ENCODE peak calls at places on chromosome 1, in four cellular contexts. I is GM12878, N is K562, Z is GM12891. H is an unnamed sample.

GRCh38 chr1:169974067-169974466 is 80.4 kb upstream of the SCYL3 start:
- DNase-seq in I (no peak), Z (no peak), N (no peak), H (no peak)

GRCh38 chr1:190511554-190511953 is 33.9 kb upstream of the BRINP3 start:
- DNase-seq in I (no peak), N (no peak), Z (no peak), H (no peak)

GRCh38 chr1:26321315-26322041 is 3.7 kb downstream of the CD52 start:
- DNase-seq in I (peak; percentile 57), N (peak; percentile 91), Z (peak; percentile 86), H (peak; percentile 70)

GRCh38 chr1:89540406-89540970 is 15.9 kb downstream of the LRRC8B start:
- DNase-seq in I (no peak), Z (no peak), N (no peak), H (no peak)

GRCh38 chr1:171286032-171286705 is 27.8 kb upstream of the FMO4 start:
- DNase-seq in Z (no peak), I (no peak), N (no peak), H (no peak)

GRCh38 chr1:12617901-12618660 is at the start of gene DHRS3:
- DNase-seq in Z (peak; percentile 46), I (no peak), N (peak; percentile 90), H (no peak)

GRCh38 chr1:3902111-3902511 is 2.0 kb upstream of the C1orf174 start:
- DNase-seq in N (no peak), Z (no peak), I (no peak), H (no peak)

GRCh38 chr1:65317866-65318653 is 8.7 kb downstream of the DNAJC6 start:
- DNase-seq in I (no peak), N (peak; percentile 92), Z (no peak), H (no peak)

GRCh38 chr1:54312874-54313316 is 93.3 kb downstream of the SSBP3 start:
- DNase-seq in Z (no peak), N (no peak), I (no peak), H (no peak)

GRCh38 chr1:228270032-228270431 is 62.2 kb downstream of the OBSCN start:
- DNase-seq in I (no peak), N (no peak), Z (no peak), H (no peak)

GRCh38 chr1:93844262-93845045 is 34.6 kb downstream of the DNTTIP2 start:
- DNase-seq in Z (peak; percentile 31), N (peak; percentile 67), I (peak; percentile 34), H (peak; percentile 69)

GRCh38 chr1:223531742-223532341 is 133.7 kb downstream of the CAPN8 start:
- DNase-seq in Z (peak; percentile 18), N (peak; percentile 60), I (no peak), H (no peak)

GRCh38 chr1:24190970-24191570 is 4.0 kb upstream of the IFNLR1 start:
- DNase-seq in I (peak; percentile 80), N (no peak), Z (no peak), H (peak; percentile 51)

GRCh38 chr1:83901547-83902155 is 97.3 kb downstream of the TTLL7 start:
- DNase-seq in I (no peak), N (no peak), Z (no peak), H (no peak)

GRCh38 chr1:208190784-208191183 is 53.4 kb downstream of the PLXNA2 start:
- DNase-seq in N (no peak), Z (no peak), I (no peak), H (no peak)

GRCh38 chr1:40703316-40703715 is 11.8 kb downstream of the NFYC start:
- DNase-seq in Z (no peak), I (no peak), N (no peak), H (no peak)

GRCh38 chr1:113247355-113247754 is 143.0 kb upstream of the MAGI3 start:
- DNase-seq in Z (no peak), I (no peak), N (no peak), H (no peak)

GRCh38 chr1:100989306-100990077 is 36.1 kb downstream of the DPH5 start:
- DNase-seq in N (no peak), I (no peak), Z (no peak), H (no peak)

GRCh38 chr1:53321776-53322602 is 5.9 kb downstream of the LRP8 start:
- DNase-seq in Z (no peak), I (no peak), N (no peak), H (no peak)

GRCh38 chr1:32580348-32581017 is 41.3 kb downstream of the ZBTB8A start:
- DNase-seq in I (no peak), N (no peak), Z (no peak), H (no peak)

GRCh38 chr1:186207401-186208085 is 167.5 kb downstream of the TPR start:
- DNase-seq in I (no peak), Z (no peak), N (no peak), H (no peak)

GRCh38 chr1:91015358-91015780 is 6.5 kb downstream of the ZNF644 start:
- DNase-seq in Z (no peak), N (no peak), I (no peak), H (no peak)

GRCh38 chr1:168939131-168939946 is 167.2 kb upstream of the ATP1B1 start:
- DNase-seq in Z (no peak), I (no peak), N (no peak), H (no peak)

GRCh38 chr1:29256979-29257804 is 20.9 kb downstream of the PTPRU start:
- DNase-seq in Z (no peak), I (no peak), N (peak; percentile 45), H (no peak)

GRCh38 chr1:193355654-193356053 is 169.2 kb upstream of the B3GALT2 start:
- DNase-seq in Z (no peak), N (no peak), I (no peak), H (no peak)

GRCh38 chr1:5968161-5968736 is 24.0 kb downstream of the NPHP4 start:
- DNase-seq in I (no peak), N (no peak), Z (no peak), H (no peak)

GRCh38 chr1:5971471-5972197 is 20.6 kb downstream of the NPHP4 start:
- DNase-seq in Z (no peak), N (no peak), I (no peak), H (no peak)

GRCh38 chr1:5970623-5971273 is 21.5 kb downstream of the NPHP4 start:
- DNase-seq in I (no peak), N (no peak), Z (no peak), H (no peak)

GRCh38 chr1:5967351-5968160 is 24.7 kb downstream of the NPHP4 start:
- DNase-seq in I (no peak), N (no peak), Z (no peak), H (no peak)

DNA sequence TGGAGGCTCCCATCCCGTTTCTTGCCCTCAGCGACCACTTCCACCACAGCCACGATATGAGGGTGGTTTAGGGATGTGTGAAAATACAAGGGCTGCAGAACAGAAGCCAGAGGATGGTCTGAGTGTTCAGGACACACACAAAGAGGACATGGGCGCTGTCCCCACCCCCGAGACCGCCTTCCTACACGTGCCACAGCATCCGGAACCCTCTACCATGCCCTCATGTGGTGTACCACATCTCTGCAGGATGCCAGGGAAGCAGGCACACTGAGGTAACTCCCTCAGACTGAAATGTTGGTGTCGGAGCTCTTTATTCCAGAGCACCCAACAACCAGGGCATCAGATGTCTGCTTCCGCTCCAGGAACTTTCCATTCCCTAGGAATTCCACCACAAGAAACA is 23.1 kb downstream of the NPHP4 start:
- DNase-seq in Z (no peak), I (no peak), N (no peak), H (no peak)
- TF ChIP-seq SPI1 in Z (no peak), I (no peak), N (no peak), H (no peak)

GRCh38 chr1:114441332-114441731 is 69.7 kb downstream of the TRIM33 start:
- DNase-seq in N (no peak), I (no peak), Z (no peak), H (no peak)
- TF ChIP-seq SPI1 in N (no peak), I (no peak), Z (no peak), H (no peak)

GRCh38 chr1:229582011-229582694 is 23.6 kb upstream of the ABCB10 start:
- DNase-seq in Z (no peak), I (no peak), N (no peak), H (peak; percentile 53)
- TF ChIP-seq SPI1 in Z (no peak), I (no peak), N (no peak), H (no peak)

GRCh38 chr1:156474966-156475365 is 25.6 kb downstream of the MEF2D start:
- DNase-seq in I (no peak), Z (no peak), N (no peak), H (no peak)

GRCh38 chr1:156477526-156478249 is 22.9 kb downstream of the MEF2D start:
- DNase-seq in I (no peak), N (no peak), Z (no peak), H (peak; percentile 27)

GRCh38 chr1:156478250-156478627 is 22.3 kb downstream of the MEF2D start:
- DNase-seq in Z (no peak), I (no peak), N (no peak), H (no peak)

GRCh38 chr1:156476501-156477298 is 23.9 kb downstream of the MEF2D start:
- DNase-seq in Z (no peak), N (no peak), I (no peak), H (no peak)

GRCh38 chr1:156475568-156476500 is 24.7 kb downstream of the MEF2D start:
- DNase-seq in I (no peak), N (no peak), Z (no peak), H (peak; percentile 37)
- TF ChIP-seq SPI1 in I (no peak), N (no peak), Z (no peak), H (no peak)

GRCh38 chr1:236963920-236964319 is 40.3 kb downstream of the MT1HL1 start:
- DNase-seq in I (no peak), N (no peak), Z (no peak), H (no peak)

GRCh38 chr1:236953161-236953560 is 51.1 kb downstream of the MT1HL1 start:
- DNase-seq in I (no peak), Z (no peak), N (no peak), H (no peak)

GRCh38 chr1:236957235-236957634 is 47.0 kb downstream of the MT1HL1 start:
- DNase-seq in Z (no peak), I (no peak), N (no peak), H (no peak)

GRCh38 chr1:236959112-236959511 is 45.1 kb downstream of the MT1HL1 start:
- DNase-seq in I (no peak), N (no peak), Z (no peak), H (no peak)
- TF ChIP-seq SPI1 in I (no peak), N (no peak), Z (no peak), H (no peak)

GRCh38 chr1:33599516-33600115 is 127.2 kb downstream of the ZSCAN20 start:
- DNase-seq in Z (no peak), I (no peak), N (no peak), H (peak; percentile 58)
- TF ChIP-seq SPI1 in Z (peak; percentile 3), I (no peak), N (no peak), H (peak; percentile 40)

GRCh38 chr1:77533660-77534295 is 148.7 kb downstream of the ZZZ3 start:
- DNase-seq in N (peak; percentile 77), Z (peak; percentile 48), I (no peak), H (peak; percentile 76)
- TF ChIP-seq SPI1 in N (no peak), Z (no peak), I (no peak), H (no peak)

H was measured in HL-60.